ENCODE peak calls at places on chromosomes 16 and 17, in eight cellular contexts. J, H, N, P, T, R, X and Y are unnamed samples.

GRCh38 chr17:71315568-71315967 is 805.3 kb upstream of the SOX9 start:
- DNase-seq in J (no peak), H (no peak), N (no peak), P (no peak), T (no peak), R (no peak), X (no peak), Y (no peak)

GRCh38 chr16:56409195-56409594 is 16.1 kb downstream of the AMFR start:
- DNase-seq in J (no peak), H (no peak), N (no peak), P (no peak), T (no peak), R (peak), X (peak), Y (no peak)

GRCh38 chr16:50473375-50473945 is 74.7 kb upstream of the NKD1 start:
- DNase-seq in J (no peak), H (no peak), N (no peak), P (no peak), T (no peak), R (peak), X (no peak), Y (no peak)

GRCh38 chr17:20187049-20187448 is 177.9 kb downstream of the SPECC1 start:
- DNase-seq in J (no peak), H (no peak), N (no peak), P (no peak), T (no peak), R (peak), X (peak), Y (no peak)

GRCh38 chr17:32943647-32944191 is 15.8 kb downstream of the TMEM98 start:
- DNase-seq in J (no peak), H (no peak), N (no peak), P (no peak), T (no peak), R (peak), X (peak), Y (no peak)

GRCh38 chr16:30104492-30104891 is 8.5 kb upstream of the YPEL3 start:
- DNase-seq in J (no peak), H (no peak), N (no peak), P (no peak), T (no peak), R (no peak), X (no peak), Y (no peak)

GRCh38 chr17:74213897-74214386 is 571 bp downstream of the TTYH2 start:
- DNase-seq in J (no peak), H (no peak), N (no peak), P (no peak), T (peak), R (no peak), X (no peak), Y (peak)

GRCh38 chr16:25228372-25228771 is 11.6 kb downstream of the AQP8 start:
- DNase-seq in J (no peak), H (no peak), N (no peak), P (no peak), T (no peak), R (no peak), X (no peak), Y (no peak)

GRCh38 chr17:752002-752619 is at the start of gene GEMIN4:
- DNase-seq in J (peak), H (peak), N (peak), P (peak), T (peak), R (peak), X (peak), Y (peak)

GRCh38 chr17:42803074-42803883 is 4.6 kb downstream of the CNTD1 start:
- DNase-seq in J (no peak), H (no peak), N (no peak), P (no peak), T (no peak), R (no peak), X (no peak), Y (no peak)

GRCh38 chr17:59634632-59635561 is 15.2 kb downstream of the CLTC start:
- DNase-seq in J (no peak), H (no peak), N (no peak), P (no peak), T (no peak), R (peak), X (peak), Y (no peak)